ENCODE peak calls at places on chromosomes 5 and 9, in four cellular contexts. P is WTC11, L is HepG2, A is K562. M is an unnamed sample.

GRCh38 chr5:161399996-161400562 is 146.4 kb downstream of the GABRB2 start:
- DNase-seq in P (no peak), L (no peak), A (no peak), M (no peak)

GRCh38 chr5:28344803-28345433 is 1306.5 kb upstream of the CDH9 start:
- DNase-seq in P (no peak), L (peak; percentile 35), A (peak; percentile 20), M (peak; percentile 15)

GRCh38 chr5:95771109-95771708 is 40.1 kb downstream of the RHOBTB3 start:
- DNase-seq in P (no peak), L (peak; percentile 69), A (no peak), M (no peak)

GRCh38 chr5:57396701-57397100 is 85.9 kb downstream of the ACTBL2 start:
- DNase-seq in P (no peak), L (no peak), A (no peak), M (no peak)

GRCh38 chr9:100581081-100581480 is 3.2 kb downstream of the CAVIN4 start:
- DNase-seq in P (no peak), L (no peak), A (no peak), M (no peak)

GRCh38 chr5:161040818-161041217 is 188.8 kb upstream of the ATP10B start:
- DNase-seq in P (no peak), L (no peak), A (no peak), M (no peak)

GRCh38 chr9:111807197-111807596 is 12.5 kb upstream of the SHOC1 start:
- DNase-seq in P (no peak), L (no peak), A (no peak), M (no peak)

GRCh38 chr9:28024616-28025147 is 451.4 kb upstream of the C9orf72 start:
- DNase-seq in P (no peak), L (no peak), A (no peak), M (no peak)

GRCh38 chr9:114805670-114806551 is at the start of gene TNFSF15:
- DNase-seq in P (peak; percentile 49), L (peak; percentile 49), A (no peak), M (no peak)

GRCh38 chr5:62931551-62931950 is 352.9 kb downstream of the LRRC70 start:
- DNase-seq in P (no peak), L (no peak), A (no peak), M (no peak)

GRCh38 chr5:141793881-141794280 is 84.3 kb downstream of the PCDH1 start:
- DNase-seq in P (no peak), L (no peak), A (no peak), M (no peak)

GRCh38 chr5:5014836-5015235 is 125.3 kb upstream of the ADAMTS16 start:
- DNase-seq in P (no peak), L (no peak), A (no peak), M (no peak)

DNA sequence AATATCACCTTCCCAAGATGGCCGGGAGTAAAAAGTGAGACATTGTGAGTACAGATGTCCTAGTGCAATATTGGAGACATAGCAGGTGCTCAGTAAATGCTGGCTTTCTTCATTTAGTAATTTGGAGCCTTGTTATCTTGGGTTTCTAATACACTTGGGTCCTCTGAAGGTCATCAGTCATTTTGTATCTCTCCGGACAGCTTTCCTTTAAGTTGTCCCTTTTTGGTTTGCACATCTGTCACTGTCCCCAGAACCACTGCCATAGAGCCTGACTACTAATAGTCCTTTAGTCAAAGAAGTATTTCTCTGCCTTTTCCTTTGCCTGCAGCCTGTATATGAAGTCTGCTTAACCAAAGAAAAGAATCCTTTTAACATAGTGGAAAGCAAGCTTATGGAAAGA is 7.8 kb upstream of the ANGPTL2 start:
- DNase-seq in P (no peak), L (no peak), A (no peak), M (no peak)
- TF ChIP-seq ELF4 in P (no peak), L (no peak), A (no peak), M (no peak)

GRCh38 chr5:158560170-158560569 is 539.5 kb downstream of the EBF1 start:
- DNase-seq in P (no peak), L (peak; percentile 9), A (no peak), M (no peak)
- TF ChIP-seq ELF4 in P (no peak), L (no peak), A (no peak), M (no peak)

GRCh38 chr9:122383992-122384461 is 13.2 kb downstream of the PTGS1 start:
- DNase-seq in P (no peak), L (no peak), A (no peak), M (no peak)
- TF ChIP-seq ELF4 in P (no peak), L (no peak), A (no peak), M (no peak)

GRCh38 chr9:120742951-120743416 is 28.7 kb upstream of the MEGF9 start:
- DNase-seq in P (no peak), L (peak; percentile 70), A (peak; percentile 47), M (peak; percentile 70)

GRCh38 chr9:120741701-120742100 is 27.4 kb upstream of the MEGF9 start:
- DNase-seq in P (no peak), L (no peak), A (no peak), M (no peak)

GRCh38 chr9:120737411-120737810 is 23.1 kb upstream of the MEGF9 start:
- DNase-seq in P (no peak), L (no peak), A (no peak), M (no peak)

GRCh38 chr9:120735415-120736126 is 21.3 kb upstream of the MEGF9 start:
- DNase-seq in P (no peak), L (peak; percentile 88), A (no peak), M (no peak)

DNA sequence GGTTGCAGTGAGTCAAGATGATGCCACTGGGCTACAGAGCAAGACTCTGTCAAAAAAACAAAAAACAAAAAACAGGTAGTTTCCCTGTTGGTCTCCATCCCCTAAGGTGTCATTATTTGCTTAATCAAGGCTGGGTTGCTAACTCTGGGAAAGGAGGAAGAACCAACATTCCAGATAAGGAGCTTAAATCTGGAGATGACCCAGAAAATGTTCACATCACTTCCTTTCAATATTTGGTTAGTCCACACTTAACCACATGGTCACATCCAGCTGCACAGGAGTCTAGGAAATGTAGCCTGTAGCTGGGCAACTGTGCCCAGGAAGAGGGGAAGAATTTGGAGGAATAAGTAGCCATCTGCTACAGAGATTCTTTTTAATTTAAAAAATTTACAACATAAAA is 25.9 kb upstream of the MEGF9 start:
- DNase-seq in P (no peak), L (no peak), A (no peak), M (no peak)
- TF ChIP-seq ELF4 in P (no peak), L (no peak), A (no peak), M (no peak)

GRCh38 chr5:9622891-9623547 is 7.1 kb downstream of the TAS2R1 start:
- DNase-seq in P (no peak), L (no peak), A (no peak), M (no peak)
- TF ChIP-seq ELF4 in P (no peak), L (no peak), A (no peak), M (no peak)

DNA sequence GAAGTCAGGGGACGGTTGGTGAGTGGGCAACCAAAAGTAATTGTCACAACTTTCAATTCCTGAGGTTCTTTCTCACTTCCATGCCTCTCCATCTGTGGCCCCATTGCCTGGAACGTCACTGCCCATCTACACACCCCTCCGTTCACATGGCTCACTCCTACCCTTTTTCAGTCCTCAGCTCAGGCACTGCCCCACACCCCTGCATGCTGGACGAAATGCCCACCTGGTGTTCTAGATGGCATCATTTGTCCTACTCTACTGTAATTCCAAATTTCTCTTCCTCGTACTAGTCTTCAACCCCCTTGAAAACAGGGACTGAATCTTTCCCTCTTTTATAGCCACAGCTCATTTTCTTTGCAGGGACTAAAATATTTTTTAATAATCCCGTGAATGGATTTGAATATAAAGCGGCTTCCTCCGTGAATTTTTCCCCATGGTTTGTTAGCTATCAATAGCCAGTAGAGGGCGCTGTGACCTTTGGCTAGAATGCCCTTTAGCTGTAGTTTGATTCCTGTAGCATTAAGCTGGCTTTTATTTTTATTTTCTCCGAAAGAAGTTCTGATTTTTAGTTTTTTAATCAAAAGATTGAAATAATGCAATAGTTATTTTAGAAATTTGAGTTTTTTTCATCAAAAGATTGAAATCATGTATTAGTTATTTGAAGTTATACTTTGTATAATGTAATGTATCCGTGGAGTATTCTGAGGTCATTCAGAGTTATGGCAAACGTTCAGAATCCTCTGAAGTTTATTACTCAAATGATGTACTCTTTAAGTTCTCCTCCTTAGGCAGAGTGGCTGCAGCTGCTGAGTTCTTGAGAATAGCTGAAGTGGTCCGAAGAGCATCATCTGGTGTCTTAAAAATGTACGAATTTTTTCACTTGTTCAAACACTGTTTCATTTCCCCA is 232.1 kb downstream of the SH3GL2 start:
- DNase-seq in P (peak; percentile 47), L (peak; percentile 41), A (peak; percentile 37), M (peak; percentile 19)
- TF ChIP-seq ELF4 in P (no peak), L (no peak), A (no peak), M (no peak)